ENCODE peak calls at places on chromosomes 13 and 19, in nine cellular contexts. J is astrocyte, M is ascending aorta, P is upper lobe of right lung, F is uterus, L is AG09309, W is cardiac fibroblast, Q is omental fat pad, Y is heart right ventricle. R is an unnamed sample.

GRCh38 chr13:101327844-101328243 is 88.5 kb downstream of the NALCN start:
- DNase-seq in Q (no peak), M (no peak), J (no peak), P (no peak), F (no peak), L (no peak), Y (no peak), W (no peak), R (no peak)

GRCh38 chr19:10018219-10018618 is 4.9 kb downstream of the RDH8 start:
- DNase-seq in Q (no peak), F (no peak), M (no peak), L (no peak), W (no peak), Y (no peak), J (peak), P (no peak), R (peak)

GRCh38 chr13:100291626-100292025 is 202.7 kb downstream of the PCCA start:
- DNase-seq in M (no peak), L (no peak), W (no peak), Q (no peak), P (no peak), F (no peak), Y (no peak), J (no peak), R (no peak)

GRCh38 chr19:29690842-29691241 is 24.2 kb downstream of the C19orf12 start:
- DNase-seq in Q (no peak), J (no peak), F (no peak), M (no peak), Y (no peak), P (no peak), W (peak), L (no peak), R (peak)

GRCh38 chr13:30616927-30617314 is 799 bp upstream of the USPL1 start:
- DNase-seq in M (peak), W (peak), Y (peak), P (no peak), J (peak), F (peak), L (peak), Q (peak), R (peak)

GRCh38 chr13:110676511-110677204 is 29.3 kb downstream of the CARS2 start:
- DNase-seq in Q (no peak), M (peak), Y (no peak), F (no peak), W (no peak), L (no peak), P (no peak), J (no peak), R (no peak)

GRCh38 chr19:16714702-16715294 is 4.8 kb upstream of the NWD1 start:
- DNase-seq in P (peak), M (no peak), Y (peak), F (no peak), J (peak), L (no peak), Q (no peak), W (peak), R (peak)

GRCh38 chr19:48506138-48506733 is 5.4 kb downstream of the LMTK3 start:
- DNase-seq in P (no peak), F (no peak), M (no peak), W (peak), J (no peak), Y (no peak), L (peak), Q (no peak), R (peak)

GRCh38 chr13:113176292-113176691 is 17.8 kb downstream of the PROZ start:
- DNase-seq in M (no peak), Y (no peak), W (no peak), F (no peak), Q (no peak), L (no peak), P (no peak), J (no peak), R (no peak)

GRCh38 chr19:50992666-50993035 is 8.8 kb downstream of the KLK8 start:
- DNase-seq in L (no peak), M (no peak), W (no peak), J (no peak), F (no peak), Y (no peak), Q (no peak), P (no peak), R (no peak)

GRCh38 chr13:113083402-113084061 is 22.1 kb upstream of the F7 start:
- DNase-seq in M (no peak), F (no peak), J (peak), L (no peak), Y (peak), P (peak), Q (no peak), W (peak), R (peak)

GRCh38 chr13:72952529-72953141 is 106.2 kb upstream of the KLF5 start:
- DNase-seq in Y (no peak), M (no peak), J (no peak), W (no peak), L (no peak), F (no peak), Q (no peak), P (no peak), R (no peak)

GRCh38 chr13:114259974-114260373 is 21.4 kb upstream of the UPF3A start:
- DNase-seq in J (no peak), Q (no peak), M (no peak), Y (no peak), F (no peak), L (no peak), P (no peak), W (no peak), R (no peak)

GRCh38 chr19:41707502-41707812 is 969 bp upstream of the CEACAM5 start:
- DNase-seq in W (no peak), F (no peak), Y (no peak), J (no peak), L (no peak), P (no peak), Q (no peak), M (no peak), R (no peak)
- TF ChIP-seq CTCF in W (no peak), F (no peak), Y (no peak), J (no peak), L (no peak), P (no peak), Q (no peak), M (no peak), R (no peak)

DNA sequence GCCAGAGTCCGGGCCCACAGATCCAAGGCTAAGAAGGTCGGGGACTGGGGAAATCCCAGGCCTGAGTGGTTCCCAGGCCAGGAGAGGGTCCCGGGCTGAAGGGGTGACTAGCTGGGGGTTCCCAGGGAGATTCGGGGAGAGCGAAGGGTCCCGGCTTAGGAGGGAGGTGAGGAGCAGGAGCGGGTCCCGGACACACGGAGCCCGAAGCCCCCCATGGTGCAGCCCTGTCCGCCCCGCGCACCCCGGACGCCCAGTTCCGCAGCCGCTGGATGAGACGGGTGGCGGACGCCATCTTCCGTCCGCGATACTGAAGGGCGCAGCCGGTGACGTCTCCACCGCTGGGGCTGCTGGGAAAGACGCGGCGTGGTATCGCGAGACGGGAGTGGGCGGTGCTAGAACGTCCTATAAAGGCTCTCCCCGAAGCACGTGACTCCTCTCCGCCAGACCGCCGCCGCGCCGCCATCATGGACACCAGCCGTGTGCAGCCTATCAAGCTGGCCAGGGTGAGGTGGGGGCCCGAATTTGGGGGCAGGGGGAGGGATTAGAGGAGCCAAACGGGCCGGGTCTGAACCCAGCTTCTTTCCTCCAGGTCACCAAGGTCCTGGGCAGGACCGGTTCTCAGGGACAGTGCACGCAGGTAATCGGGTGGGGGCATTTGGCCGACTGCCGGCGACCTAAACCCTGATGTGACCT is at the start of the genes NDUFA7 and RPS28:
- DNase-seq in F (peak), Y (peak), Q (peak), W (peak), J (peak), L (peak), M (peak), P (peak), R (peak)
- TF ChIP-seq CTCF in F (peak), Y (peak), Q (no peak), W (no peak), J (no peak), L (peak), M (peak), P (peak), R (no peak)

GRCh38 chr19:46369817-46370216 is 22.9 kb downstream of the PPP5C start:
- DNase-seq in F (no peak), W (no peak), Y (no peak), P (peak), Q (no peak), L (no peak), M (no peak), J (no peak), R (no peak)

GRCh38 chr19:46374526-46375475 is 27.9 kb downstream of the PPP5C start:
- DNase-seq in L (no peak), J (no peak), F (no peak), Q (no peak), Y (no peak), P (peak), M (no peak), W (no peak), R (no peak)

GRCh38 chr19:46371371-46371901 is 24.5 kb downstream of the PPP5C start:
- DNase-seq in Q (no peak), L (no peak), M (no peak), W (no peak), Y (no peak), J (no peak), P (peak), F (no peak), R (no peak)

GRCh38 chr19:46373573-46374359 is 26.9 kb downstream of the PPP5C start:
- DNase-seq in P (peak), Q (no peak), F (no peak), J (peak), M (peak), L (no peak), W (peak), Y (peak), R (peak)

GRCh38 chr19:46372901-46373572 is 26.1 kb downstream of the PPP5C start:
- DNase-seq in Y (no peak), P (peak), Q (no peak), M (no peak), L (no peak), J (peak), F (no peak), W (peak), R (peak)
- TF ChIP-seq CTCF in Y (peak), P (peak), Q (no peak), M (peak), L (peak), J (peak), F (no peak), W (peak), R (peak)

DNA sequence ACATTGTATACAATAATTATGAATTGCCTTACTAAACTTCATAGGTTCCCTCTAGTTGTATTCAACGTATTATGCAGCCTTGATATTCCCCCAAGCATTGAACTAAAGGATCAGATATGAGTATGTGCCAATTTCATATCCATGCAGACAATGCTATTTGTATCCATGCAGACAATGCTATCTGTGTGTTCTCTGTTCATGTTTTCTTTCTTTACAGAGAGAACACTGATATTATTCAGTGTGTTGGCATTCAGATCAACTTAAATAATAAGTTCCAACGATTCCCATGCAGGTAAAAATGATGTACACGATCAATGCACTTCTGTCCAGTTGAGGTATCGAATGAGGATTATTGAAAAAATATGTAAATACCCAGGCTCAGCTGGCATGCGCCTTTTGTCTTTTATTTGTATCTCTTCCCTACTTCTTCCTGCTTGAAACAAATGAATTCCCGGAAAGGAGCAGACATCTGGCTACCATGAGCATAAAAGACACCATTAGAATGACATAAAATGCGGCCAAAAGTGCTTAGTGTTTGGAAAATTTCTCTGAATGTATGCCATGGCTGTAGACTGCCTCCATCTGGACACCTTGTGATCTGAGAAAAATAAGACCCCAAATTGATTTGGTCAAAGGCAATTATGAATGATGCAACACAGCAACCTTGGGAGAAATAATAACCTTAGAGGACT is 731.5 kb downstream of the SLITRK1 start:
- DNase-seq in Y (no peak), L (no peak), F (no peak), Q (no peak), M (no peak), P (no peak), W (peak), J (no peak), R (no peak)
- TF ChIP-seq CTCF in Y (no peak), L (no peak), F (no peak), Q (no peak), M (no peak), P (no peak), W (no peak), J (no peak), R (no peak)

GRCh38 chr19:14381689-14382474 is 638 bp downstream of the ADGRE5 start:
- DNase-seq in M (peak), F (peak), L (no peak), P (no peak), J (no peak), Q (no peak), Y (peak), W (peak), R (peak)
- TF ChIP-seq CTCF in M (no peak), F (no peak), L (no peak), P (no peak), J (no peak), Q (no peak), Y (no peak), W (no peak), R (no peak)

GRCh38 chr19:17946965-17947784 is 14.4 kb downstream of the CCDC124 start:
- DNase-seq in Q (no peak), P (no peak), Y (no peak), L (no peak), M (no peak), W (no peak), J (no peak), F (no peak), R (no peak)
- TF ChIP-seq CTCF in Q (no peak), P (no peak), Y (no peak), L (no peak), M (peak), W (peak), J (no peak), F (no peak), R (no peak)

GRCh38 chr13:59545007-59545406 is 618.7 kb downstream of the DIAPH3 start:
- DNase-seq in J (no peak), F (no peak), Q (no peak), M (no peak), Y (no peak), L (no peak), W (no peak), P (no peak), R (no peak)
- TF ChIP-seq CTCF in J (no peak), F (no peak), Q (no peak), M (no peak), Y (no peak), L (no peak), W (no peak), P (no peak), R (no peak)

GRCh38 chr19:58575183-58576041 is 2.3 kb upstream of the MZF1 start:
- DNase-seq in L (peak), F (peak), M (peak), Q (peak), J (peak), Y (peak), W (peak), P (peak), R (peak)
- TF ChIP-seq CTCF in L (no peak), F (no peak), M (no peak), Q (no peak), J (no peak), Y (peak), W (peak), P (no peak), R (no peak)